ENCODE peak calls at places on chromosomes 4 and X, in seven cellular contexts. M, K, P, U, Y, V and R are unnamed samples.

GRCh38 chrX:47351706-47352105 is 18.7 kb upstream of the ZNF157 start:
- DNase-seq in V (no peak), U (no peak), K (no peak), Y (peak; percentile 44), M (peak; percentile 6), P (no peak), R (peak; percentile 4)

GRCh38 chr4:98692411-98692810 is 34.0 kb upstream of the TSPAN5 start:
- DNase-seq in V (no peak), P (no peak), U (no peak), K (no peak), Y (no peak), M (no peak), R (no peak)

GRCh38 chrX:153640045-153640686 is 6.8 kb upstream of the DUSP9 start:
- DNase-seq in M (no peak), U (no peak), P (no peak), Y (no peak), V (no peak), K (no peak), R (no peak)

GRCh38 chr4:86855572-86855971 is 6.4 kb upstream of the SLC10A6 start:
- DNase-seq in U (no peak), Y (peak; percentile 26), K (no peak), V (no peak), M (peak; percentile 57), P (no peak), R (peak; percentile 84)

GRCh38 chr4:6963139-6963611 is 53.5 kb downstream of the TBC1D14 start:
- DNase-seq in P (no peak), U (no peak), K (peak; percentile 51), Y (no peak), V (no peak), M (no peak), R (no peak)

GRCh38 chr4:151013944-151014343 is 1.1 kb downstream of the LRBA start:
- DNase-seq in Y (no peak), P (no peak), U (no peak), V (no peak), M (no peak), K (no peak), R (no peak)

GRCh38 chr4:3399277-3400194 is 42.2 kb upstream of the HGFAC start:
- DNase-seq in U (no peak), M (no peak), K (peak; percentile 60), P (no peak), Y (peak; percentile 47), V (no peak), R (peak; percentile 28)

GRCh38 chrX:45788941-45789348 is 588.3 kb upstream of the DIPK2B start:
- DNase-seq in Y (no peak), V (peak; percentile 64), K (no peak), U (no peak), P (no peak), M (peak; percentile 44), R (peak; percentile 57)

GRCh38 chrX:17413228-17413627 is 38.2 kb downstream of the NHS start:
- DNase-seq in K (no peak), P (no peak), U (no peak), V (no peak), Y (peak; percentile 68), M (peak; percentile 88), R (peak; percentile 78)

GRCh38 chr4:2417196-2417764 is 1.2 kb downstream of the ZFYVE28 start:
- DNase-seq in M (no peak), K (no peak), U (no peak), P (no peak), V (peak; percentile 68), Y (no peak), R (no peak)

GRCh38 chr4:36320130-36320902 is 38.9 kb downstream of the DTHD1 start:
- DNase-seq in V (no peak), Y (no peak), P (no peak), K (no peak), M (no peak), U (no peak), R (no peak)

GRCh38 chrX:65528705-65529340 is 5.8 kb downstream of the LAS1L start:
- DNase-seq in K (peak; percentile 46), U (no peak), V (no peak), Y (peak; percentile 36), P (peak; percentile 13), M (peak; percentile 8), R (peak; percentile 22)

GRCh38 chr4:55853484-55854046 is at the start of gene EXOC1:
- DNase-seq in P (peak; percentile 99), Y (peak; percentile 96), V (peak; percentile 100), U (peak; percentile 88), K (peak; percentile 98), M (peak; percentile 95), R (peak; percentile 98)

GRCh38 chr4:94221930-94222329 is 14.3 kb downstream of the SMARCAD1 start:
- DNase-seq in Y (no peak), U (no peak), M (no peak), K (no peak), P (no peak), V (no peak), R (no peak)